ENCODE peak calls at places on chromosomes 11 and 22, in five cellular contexts. E is IMR-90; G is fibroblast of the conjunctiva; F is CD8-positive, alpha-beta memory T cell; A is EH. T is an unnamed sample.

GRCh38 chr11:112525270-112525669 is 264.6 kb upstream of the PLET1 start:
- DNase-seq in E (no peak), A (peak), F (no peak), G (no peak), T (peak)

GRCh38 chr11:121152764-121153163 is 51.7 kb downstream of the TECTA start:
- DNase-seq in A (no peak), E (no peak), F (no peak), G (no peak), T (no peak)

GRCh38 chr11:12756101-12756500 is 81.9 kb downstream of the TEAD1 start:
- DNase-seq in F (no peak), E (no peak), A (peak), G (no peak), T (no peak)

GRCh38 chr11:48105096-48105990 is 111.3 kb upstream of the OR4B1 start:
- DNase-seq in F (no peak), G (no peak), A (no peak), E (no peak), T (no peak)

GRCh38 chr11:57681168-57681567 is 13.3 kb downstream of the ZDHHC5 start:
- DNase-seq in E (no peak), F (no peak), A (no peak), G (no peak), T (no peak)

GRCh38 chr11:2375964-2376551 is 1.1 kb upstream of the CD81 start:
- DNase-seq in A (no peak), E (no peak), F (no peak), G (no peak), T (no peak)

GRCh38 chr11:75717608-75718403 is at the start of gene MOGAT2:
- DNase-seq in G (no peak), F (no peak), E (no peak), A (no peak), T (no peak)

GRCh38 chr11:122439911-122440782 is 215.4 kb upstream of the UBASH3B start:
- DNase-seq in F (no peak), E (peak), A (peak), G (peak), T (peak)

GRCh38 chr11:32851251-32851650 is 21.5 kb downstream of the PRRG4 start:
- DNase-seq in E (no peak), A (no peak), G (no peak), F (no peak), T (no peak)

GRCh38 chr11:13215157-13215556 is 62.4 kb upstream of the BMAL1 start:
- DNase-seq in E (peak), G (peak), A (peak), F (no peak), T (peak)

GRCh38 chr11:17822021-17822781 is 87.6 kb downstream of the KCNC1 start:
- DNase-seq in E (peak), G (no peak), A (peak), F (no peak), T (peak)

GRCh38 chr11:110491577-110492352 is 62.0 kb downstream of the FDX1 start:
- DNase-seq in G (no peak), E (no peak), F (no peak), A (no peak), T (peak)

GRCh38 chr11:40306938-40307548 is 1152.4 kb downstream of the LRRC4C start:
- DNase-seq in G (peak), E (peak), F (no peak), A (peak), T (peak)

GRCh38 chr11:116093481-116093880 is 589.3 kb upstream of the CADM1 start:
- DNase-seq in F (no peak), G (no peak), E (no peak), A (no peak), T (no peak)

GRCh38 chr11:66059966-66060680 is 8.0 kb downstream of the SF3B2 start:
- DNase-seq in E (no peak), F (no peak), A (no peak), G (no peak), T (no peak)

GRCh38 chr22:25111579-25112517 is 87.8 kb upstream of the CRYBB3 start:
- DNase-seq in G (no peak), A (no peak), E (no peak), F (no peak), T (no peak)

GRCh38 chr22:47300698-47301405 is 538.4 kb downstream of the TBC1D22A start:
- DNase-seq in A (no peak), E (no peak), F (no peak), G (no peak), T (no peak)

GRCh38 chr11:58330861-58331260 is 28.0 kb downstream of the OR5B17 start:
- DNase-seq in E (peak), A (peak), F (no peak), G (no peak), T (peak)

GRCh38 chr11:60924110-60924905 is at the start of gene TMEM132A:
- DNase-seq in A (peak), G (peak), F (no peak), E (peak), T (peak)

GRCh38 chr11:132771746-132772145 is 760.6 kb downstream of the OPCML start:
- DNase-seq in E (no peak), A (no peak), G (no peak), F (no peak), T (no peak)

GRCh38 chr22:30226192-30226832 is 20.2 kb downstream of the LIF start:
- DNase-seq in F (no peak), G (no peak), E (peak), A (peak), T (no peak)

GRCh38 chr22:17922925-17923898 is 101.1 kb downstream of the MICAL3 start:
- DNase-seq in E (peak), G (peak), A (peak), F (no peak), T (peak)

GRCh38 chr11:64753019-64753379 is 6.8 kb downstream of the PYGM start:
- DNase-seq in A (no peak), E (no peak), G (no peak), F (peak), T (no peak)

GRCh38 chr11:33089776-33090175 is 50.4 kb downstream of the TCP11L1 start:
- DNase-seq in E (peak), F (no peak), A (no peak), G (no peak), T (peak)

GRCh38 chr11:86592047-86592564 is 80.3 kb downstream of the ME3 start:
- DNase-seq in G (no peak), A (peak), F (no peak), E (peak), T (peak)

GRCh38 chr11:78380615-78381029 is 37.0 kb downstream of the GAB2 start:
- DNase-seq in G (peak), A (peak), E (peak), F (no peak), T (peak)